ENCODE peak calls at places on chromosomes 13 and 19, in six cellular contexts. D is H9, U is neuronal stem cell, C is mesenchymal stem cell, E is H1, S is trophoblast cell. G is an unnamed sample.

GRCh38 chr13:23701646-23702045 is 131.4 kb downstream of the TNFRSF19 start:
- DNase-seq in D (no peak), U (no peak), C (peak; percentile 89), E (no peak), S (no peak), G (peak; percentile 77)

GRCh38 chr19:16376241-16376640 is 51.6 kb downstream of the KLF2 start:
- DNase-seq in D (peak; percentile 25), U (no peak), C (no peak), E (no peak), S (no peak), G (no peak)

GRCh38 chr19:47725759-47726401 is 12.7 kb downstream of the EHD2 start:
- DNase-seq in D (no peak), U (no peak), C (peak; percentile 25), E (no peak), S (peak; percentile 65), G (no peak)

GRCh38 chr13:33543631-33544030 is 258.1 kb upstream of the STARD13 start:
- DNase-seq in D (no peak), U (no peak), C (no peak), E (no peak), S (no peak), G (no peak)

GRCh38 chr13:57633950-57634828 is 2.6 kb downstream of the PCDH17 start:
- DNase-seq in D (peak; percentile 67), U (no peak), C (no peak), E (peak; percentile 65), S (no peak), G (no peak)

GRCh38 chr19:55253842-55254624 is 4.8 kb downstream of the PPP6R1 start:
- DNase-seq in D (no peak), U (no peak), C (no peak), E (no peak), S (no peak), G (no peak)

GRCh38 chr13:91273675-91274074 is 73.8 kb upstream of the MIR17HG start:
- DNase-seq in D (no peak), U (no peak), C (no peak), E (no peak), S (no peak), G (no peak)

GRCh38 chr13:92833071-92833470 is 393.5 kb upstream of the GPC6 start:
- DNase-seq in D (no peak), U (no peak), C (peak; percentile 17), E (no peak), S (no peak), G (peak; percentile 76)

GRCh38 chr19:33905937-33906577 is 109.4 kb downstream of the KCTD15 start:
- DNase-seq in D (peak; percentile 87), U (peak; percentile 63), C (no peak), E (peak; percentile 84), S (peak; percentile 45), G (no peak)

GRCh38 chr13:75364131-75364713 is 117.7 kb downstream of the TBC1D4 start:
- DNase-seq in D (no peak), U (no peak), C (no peak), E (no peak), S (peak; percentile 30), G (peak; percentile 21)

GRCh38 chr13:66210677-66211076 is 1019.5 kb downstream of the PCDH9 start:
- DNase-seq in D (no peak), U (no peak), C (peak; percentile 88), E (no peak), S (no peak), G (peak; percentile 91)

GRCh38 chr19:35341006-35341405 is 6.7 kb upstream of the FFAR1 start:
- DNase-seq in D (no peak), U (no peak), C (no peak), E (no peak), S (no peak), G (no peak)

GRCh38 chr13:113591750-113592149 is 7.2 kb downstream of the TFDP1 start:
- DNase-seq in D (no peak), U (no peak), C (no peak), E (peak; percentile 33), S (no peak), G (no peak)

GRCh38 chr13:42116225-42116624 is 67.8 kb downstream of the DGKH start:
- DNase-seq in D (no peak), U (no peak), C (no peak), E (no peak), S (peak; percentile 57), G (no peak)

GRCh38 chr13:24557121-24557520 is 44.5 kb upstream of the PARP4 start:
- DNase-seq in D (no peak), U (no peak), C (no peak), E (no peak), S (no peak), G (no peak)

GRCh38 chr19:47176627-47177090 is 46.0 kb downstream of the SAE1 start:
- DNase-seq in D (no peak), U (no peak), C (peak; percentile 92), E (no peak), S (peak; percentile 80), G (peak; percentile 98)

GRCh38 chr19:35262101-35262761 is 6.5 kb upstream of the USF2 start:
- DNase-seq in D (peak; percentile 23), U (no peak), C (no peak), E (no peak), S (no peak), G (no peak)

GRCh38 chr13:110868631-110869165 is 46.2 kb downstream of the ANKRD10 start:
- DNase-seq in D (no peak), U (no peak), C (no peak), E (peak; percentile 14), S (no peak), G (no peak)

GRCh38 chr13:101453784-101454201 is 1.3 kb downstream of the ITGBL1 start:
- DNase-seq in D (peak; percentile 55), U (no peak), C (no peak), E (no peak), S (no peak), G (no peak)

GRCh38 chr19:44807162-44807561 is 1.7 kb upstream of the BCAM start:
- DNase-seq in D (no peak), U (no peak), C (no peak), E (no peak), S (peak; percentile 80), G (no peak)

GRCh38 chr13:112973577-112973951 is 4.5 kb downstream of the MCF2L start:
- DNase-seq in D (no peak), U (no peak), C (no peak), E (no peak), S (no peak), G (no peak)

DNA sequence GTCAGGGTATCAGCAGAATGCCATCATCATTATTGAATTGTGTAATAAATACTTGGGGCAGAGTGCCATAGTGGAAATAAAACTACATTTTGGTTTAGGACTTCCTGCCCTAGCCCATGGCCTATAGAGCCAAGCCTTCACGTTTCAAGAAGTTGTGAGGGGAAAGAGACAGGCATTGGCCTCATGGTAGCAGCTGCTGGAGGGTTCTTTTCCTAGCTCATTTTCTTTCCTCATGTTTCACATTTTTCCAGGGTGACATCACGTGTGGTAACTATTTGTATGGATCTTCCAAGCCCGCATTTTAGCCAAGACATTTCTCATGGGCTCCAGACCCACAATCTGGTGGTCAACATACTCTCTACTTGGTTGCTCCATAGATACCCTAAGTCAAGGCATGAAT is 80.4 kb downstream of the LRCH1 start:
- DNase-seq in D (no peak), U (no peak), C (peak; percentile 84), E (no peak), S (peak; percentile 83), G (peak; percentile 88)
- H3K14ac ChIP-seq in D (no peak overlapping the region), U (no peak overlapping the region), C (no peak overlapping the region), E (no peak overlapping the region), S (no peak overlapping the region), G (no peak overlapping the region)

GRCh38 chr13:38753878-38754277 is 67.0 kb downstream of the FREM2 start:
- DNase-seq in D (no peak), U (no peak), C (no peak), E (no peak), S (no peak), G (no peak)
- H3K14ac ChIP-seq in D (no peak overlapping the region), U (no peak overlapping the region), C (no peak overlapping the region), E (no peak overlapping the region), S (no peak overlapping the region), G (no peak overlapping the region)

GRCh38 chr13:46146898-46147297 is 35.1 kb downstream of the LCP1 start:
- DNase-seq in D (peak; percentile 51), U (no peak), C (peak; percentile 30), E (no peak), S (no peak), G (no peak)

GRCh38 chr13:46152627-46153328 is 29.2 kb downstream of the LCP1 start:
- DNase-seq in D (no peak), U (no peak), C (no peak), E (no peak), S (no peak), G (no peak)

GRCh38 chr13:46149272-46150133 is 32.5 kb downstream of the LCP1 start:
- DNase-seq in D (no peak), U (no peak), C (no peak), E (no peak), S (peak; percentile 73), G (peak; percentile 12)

GRCh38 chr13:46154136-46154854 is 27.7 kb downstream of the LCP1 start:
- DNase-seq in D (no peak), U (no peak), C (no peak), E (no peak), S (no peak), G (no peak)

DNA sequence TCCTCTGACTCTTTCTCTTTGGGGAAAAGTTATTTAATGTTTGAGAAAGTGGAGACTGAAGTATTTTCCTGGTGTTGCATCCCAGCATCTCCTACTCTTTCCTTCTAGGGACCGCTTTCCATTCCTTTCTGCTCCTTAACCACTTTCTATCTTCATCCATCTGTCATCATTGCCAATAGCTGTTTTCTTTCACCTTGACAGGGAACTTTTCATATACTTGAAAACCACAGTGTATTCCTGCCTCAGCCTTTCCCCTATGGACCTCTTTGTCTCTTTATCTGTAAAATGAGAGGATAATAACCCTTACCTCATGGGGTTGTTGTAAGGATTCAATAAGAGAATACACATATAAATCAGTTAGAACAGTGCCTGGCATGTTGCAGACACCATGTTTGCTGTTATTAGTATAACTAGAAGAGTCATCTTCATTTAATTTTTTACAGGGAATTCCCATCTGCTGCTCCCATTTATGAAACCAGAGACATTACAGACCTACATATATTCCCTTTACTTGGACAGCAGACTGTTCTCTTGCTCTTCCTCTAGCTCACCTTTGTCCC is 31.8 kb downstream of the LCP1 start:
- DNase-seq in D (no peak), U (no peak), C (no peak), E (no peak), S (no peak), G (no peak)
- H3K14ac ChIP-seq in D (no peak overlapping the region), U (no peak overlapping the region), C (no peak overlapping the region), E (no peak overlapping the region), S (no peak overlapping the region), G (no peak overlapping the region)

GRCh38 chr19:8880864-8881488 is 48.8 kb downstream of the MBD3L1 start:
- DNase-seq in D (no peak), U (no peak), C (no peak), E (no peak), S (no peak), G (no peak)
- H3K14ac ChIP-seq in D (no peak overlapping the region), U (no peak overlapping the region), C (no peak overlapping the region), E (no peak overlapping the region), S (no peak overlapping the region), G (no peak overlapping the region)

GRCh38 chr19:51639916-51640315 is 6.7 kb downstream of the SIGLEC14 start:
- DNase-seq in D (no peak), U (no peak), C (no peak), E (no peak), S (no peak), G (no peak)
- H3K14ac ChIP-seq in D (no peak overlapping the region), U (no peak overlapping the region), C (no peak overlapping the region), E (no peak overlapping the region), S (no peak overlapping the region), G (no peak overlapping the region)

GRCh38 chr13:22194106-22194810 is 523.4 kb downstream of the FGF9 start:
- DNase-seq in D (no peak), U (no peak), C (no peak), E (no peak), S (no peak), G (no peak)
- H3K14ac ChIP-seq in D (no peak overlapping the region), U (no peak overlapping the region), C (no peak overlapping the region), E (no peak overlapping the region), S (no peak overlapping the region), G (no peak overlapping the region)

G was measured in IMR-90.